ENCODE peak calls at places on chromosome 20, in six cellular contexts. I is astrocyte of the cerebellum, C is body of pancreas, W is esophagus muscularis mucosa, O is BJ, B is OCI-LY7. N is an unnamed sample.

GRCh38 chr20:50446351-50447101 is 63.7 kb upstream of the PTPN1 start:
- DNase-seq in I (no peak), C (no peak), W (no peak), O (no peak), B (no peak), N (no peak)

GRCh38 chr20:61724376-61724775 is 341.3 kb downstream of the TAF4 start:
- DNase-seq in I (no peak), C (no peak), W (no peak), O (no peak), B (no peak), N (no peak)

GRCh38 chr20:40019510-40019909 is 669.5 kb downstream of the MAFB start:
- DNase-seq in I (no peak), C (no peak), W (no peak), O (no peak), B (no peak), N (no peak)

GRCh38 chr20:9179193-9179802 is 110.4 kb downstream of the PLCB4 start:
- DNase-seq in I (no peak), C (no peak), W (no peak), O (no peak), B (no peak), N (no peak)

GRCh38 chr20:57241592-57241991 is 24.8 kb downstream of the BMP7 start:
- DNase-seq in I (no peak), C (no peak), W (no peak), O (no peak), B (no peak), N (no peak)

GRCh38 chr20:50704971-50705370 is 13.6 kb upstream of the RIPOR3 start:
- DNase-seq in I (peak; percentile 49), C (no peak), W (no peak), O (no peak), B (no peak), N (no peak)

GRCh38 chr20:1435337-1435699 is 31.3 kb downstream of the NSFL1C start:
- DNase-seq in I (no peak), C (no peak), W (no peak), O (no peak), B (no peak), N (no peak)

GRCh38 chr20:235891-236290 is 8.8 kb downstream of the DEFB129 start:
- DNase-seq in I (no peak), C (peak; percentile 14), W (no peak), O (no peak), B (no peak), N (no peak)

GRCh38 chr20:61662946-61663460 is 402.7 kb downstream of the TAF4 start:
- DNase-seq in I (no peak), C (no peak), W (no peak), O (no peak), B (no peak), N (no peak)

GRCh38 chr20:709864-710761 is 34.5 kb upstream of the SCRT2 start:
- DNase-seq in I (no peak), C (no peak), W (no peak), O (no peak), B (no peak), N (no peak)

GRCh38 chr20:41510224-41510623 is 108.0 kb downstream of the CHD6 start:
- DNase-seq in I (no peak), C (no peak), W (no peak), O (no peak), B (no peak), N (no peak)

GRCh38 chr20:25290646-25291431 is 43.0 kb downstream of the PYGB start:
- DNase-seq in I (no peak), C (no peak), W (no peak), O (no peak), B (no peak), N (no peak)

GRCh38 chr20:48717959-48718223 is 109.9 kb downstream of the PREX1 start:
- DNase-seq in I (no peak), C (no peak), W (no peak), O (no peak), B (no peak), N (no peak)

GRCh38 chr20:15627089-15627488 is 946.2 kb downstream of the KIF16B start:
- DNase-seq in I (no peak), C (no peak), W (no peak), O (no peak), B (no peak), N (no peak)

GRCh38 chr20:16128538-16129106 is 444.6 kb downstream of the KIF16B start:
- DNase-seq in I (no peak), C (no peak), W (no peak), O (no peak), B (no peak), N (no peak)

GRCh38 chr20:19310541-19310940 is 98.1 kb downstream of the SLC24A3 start:
- DNase-seq in I (no peak), C (no peak), W (no peak), O (no peak), B (no peak), N (no peak)

GRCh38 chr20:5061209-5061608 is 58.5 kb downstream of the PCNA start:
- DNase-seq in I (no peak), C (no peak), W (no peak), O (no peak), B (no peak), N (no peak)

GRCh38 chr20:419556-420168 is 11.6 kb downstream of the RBCK1 start:
- DNase-seq in I (no peak), C (peak; percentile 66), W (no peak), O (no peak), B (peak; percentile 37), N (no peak)

GRCh38 chr20:58585753-58586540 is 65.1 kb upstream of the STX16 start:
- DNase-seq in I (no peak), C (no peak), W (no peak), O (no peak), B (no peak), N (no peak)

GRCh38 chr20:53608456-53609413 is 15.1 kb upstream of the ZNF217 start:
- DNase-seq in I (no peak), C (no peak), W (no peak), O (no peak), B (no peak), N (no peak)

GRCh38 chr20:47951521-47951951 is 166.3 kb upstream of the SULF2 start:
- DNase-seq in I (no peak), C (no peak), W (no peak), O (no peak), B (no peak), N (no peak)

GRCh38 chr20:23565503-23566056 is 2.7 kb downstream of the CST9L start:
- DNase-seq in I (no peak), C (no peak), W (peak; percentile 77), O (no peak), B (no peak), N (no peak)

GRCh38 chr20:49278817-49279676 is 1.2 kb upstream of the ZNFX1 start:
- DNase-seq in I (no peak), C (peak; percentile 10), W (no peak), O (no peak), B (peak; percentile 46), N (no peak)

GRCh38 chr20:4896971-4897497 is 104.3 kb downstream of the SLC23A2 start:
- DNase-seq in I (no peak), C (no peak), W (no peak), O (no peak), B (peak; percentile 22), N (no peak)

GRCh38 chr20:21027569-21027968 is 78.6 kb downstream of the LINC00237 start:
- DNase-seq in I (no peak), C (no peak), W (no peak), O (no peak), B (no peak), N (no peak)
- TF ChIP-seq CTCF in I (no peak), C (no peak), W (no peak), O (no peak), B (no peak), N (no peak)

DNA sequence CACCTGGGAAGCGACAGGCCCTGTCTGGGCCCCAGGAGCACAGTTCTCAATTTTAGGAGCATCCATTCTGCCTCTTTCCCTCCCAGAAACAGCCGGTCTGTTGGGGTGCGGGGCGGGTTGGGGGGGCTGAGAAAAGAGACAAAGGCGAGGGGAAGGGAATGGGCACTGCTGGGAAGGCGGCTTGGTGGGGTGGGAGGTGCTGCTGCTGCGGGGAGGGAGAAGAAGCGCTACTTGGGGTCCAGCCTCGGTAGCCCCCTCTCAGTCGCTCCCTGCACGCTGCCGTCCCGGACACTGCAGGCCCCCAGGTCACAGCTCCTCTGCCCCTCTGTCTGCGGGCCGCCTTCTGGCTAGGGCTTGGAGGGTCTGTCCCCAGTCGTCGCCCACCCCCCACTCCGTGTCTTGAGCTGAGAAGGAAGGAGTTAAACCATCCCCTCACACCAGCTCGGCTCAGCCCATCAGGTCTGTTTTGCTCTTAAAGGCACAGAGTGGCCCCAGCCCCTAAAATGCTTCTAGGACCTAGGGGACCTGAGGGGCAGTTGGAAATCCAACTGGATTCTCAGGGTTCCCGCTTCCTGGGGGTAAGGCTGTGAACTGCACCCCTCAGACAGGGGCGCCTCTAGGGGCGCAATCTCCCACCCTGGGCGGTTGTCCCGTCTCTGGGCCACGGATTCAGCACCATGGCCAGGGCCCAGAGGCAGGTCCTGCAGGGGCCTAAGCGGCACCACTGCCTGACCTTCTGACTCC is 740 bp downstream of the GDAP1L1 start:
- DNase-seq in I (peak; percentile 3), C (peak; percentile 19), W (no peak), O (no peak), B (no peak), N (peak; percentile 62)
- TF ChIP-seq CTCF in I (peak; percentile 67), C (no peak), W (no peak), O (peak; percentile 24), B (peak; percentile 14), N (no peak)

GRCh38 chr20:37649017-37649416 is 44.8 kb upstream of the CTNNBL1 start:
- DNase-seq in I (no peak), C (no peak), W (no peak), O (no peak), B (no peak), N (no peak)

GRCh38 chr20:37647946-37648345 is 45.9 kb upstream of the CTNNBL1 start:
- DNase-seq in I (no peak), C (no peak), W (no peak), O (no peak), B (no peak), N (no peak)

GRCh38 chr20:37649635-37650244 is 44.1 kb upstream of the CTNNBL1 start:
- DNase-seq in I (no peak), C (no peak), W (no peak), O (no peak), B (no peak), N (no peak)

GRCh38 chr20:37650661-37651060 is 43.2 kb upstream of the CTNNBL1 start:
- DNase-seq in I (no peak), C (no peak), W (no peak), O (no peak), B (no peak), N (no peak)

GRCh38 chr20:37651932-37652331 is 41.9 kb upstream of the CTNNBL1 start:
- DNase-seq in I (no peak), C (peak; percentile 58), W (no peak), O (no peak), B (peak; percentile 44), N (peak; percentile 26)
- TF ChIP-seq CTCF in I (peak; percentile 39), C (no peak), W (peak; percentile 30), O (peak; percentile 44), B (peak; percentile 76), N (no peak)

DNA sequence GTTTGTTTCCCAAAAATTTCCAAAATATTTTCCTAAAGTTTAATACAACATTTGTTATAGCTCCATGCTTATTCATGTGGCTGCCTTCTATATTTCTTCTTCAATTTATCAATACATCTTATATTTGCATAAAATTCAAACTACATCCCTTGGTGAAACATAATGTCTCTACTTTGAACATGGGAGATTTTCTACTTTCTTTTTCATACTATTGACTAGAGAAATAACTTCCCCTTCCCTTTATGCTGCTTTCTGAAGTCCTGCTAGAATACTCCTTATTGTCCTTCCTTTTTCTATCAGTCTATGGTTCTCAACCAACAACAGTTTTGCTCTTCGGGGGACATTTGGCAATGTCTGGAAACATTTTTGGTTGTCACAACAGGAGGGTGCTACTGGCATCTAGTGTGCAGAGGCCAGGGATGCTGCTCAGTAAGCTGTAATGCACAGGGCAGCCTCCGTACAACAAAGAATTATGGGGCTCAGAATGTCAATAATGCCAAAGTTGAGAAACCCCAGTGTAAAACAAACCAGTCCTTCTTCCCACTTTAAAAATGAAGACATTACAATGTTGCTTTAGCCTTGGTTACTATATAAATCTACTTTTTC is 29.9 kb downstream of the MKKS start:
- DNase-seq in I (no peak), C (no peak), W (no peak), O (no peak), B (no peak), N (no peak)
- TF ChIP-seq CTCF in I (peak; percentile 16), C (no peak), W (no peak), O (no peak), B (no peak), N (no peak)

N was measured in GM20000.